ENCODE peak calls at places on chromosomes 12 and 14, in ten cellular contexts. B is fibroblast of lung; L is stimulated activated CD8-positive, alpha-beta memory T cell treated with anti-CD3 and anti-CD28 coated beads, Interleukin-4, amount 100 ng/mL, for 4 hours; Y is Caki2; J is M059J; M is stimulated activated CD4-positive, alpha-beta T cell treated with anti-CD3 and anti-CD28 coated beads, Interleukin-15, amount 100 ng/mL, for 1 hour; G is T-helper 2 cell; E is amygdala; I is left lung; U is activated gamma-delta T cell treated with Interleukin-2 at 50 U/mL for 16 hours. Z is an unnamed sample.

GRCh38 chr12:107133462-107133861 is 40.1 kb upstream of the CRY1 start:
- DNase-seq in B (no peak), L (no peak), Y (no peak), J (peak; percentile 20), M (no peak), G (no peak), E (no peak), I (no peak), U (no peak), Z (no peak)

GRCh38 chr12:94609917-94610443 is 40.4 kb downstream of the TMCC3 start:
- DNase-seq in B (no peak), L (no peak), Y (no peak), J (no peak), M (no peak), G (no peak), E (no peak), I (no peak), U (no peak), Z (no peak)

GRCh38 chr14:43483415-43483814 is 1023.7 kb downstream of the FSCB start:
- DNase-seq in B (no peak), L (no peak), Y (no peak), J (no peak), M (no peak), G (no peak), E (no peak), I (no peak), U (no peak), Z (no peak)

GRCh38 chr12:94109154-94109553 is 39.2 kb upstream of the PLXNC1 start:
- DNase-seq in B (peak; percentile 48), L (peak; percentile 42), Y (no peak), J (peak; percentile 49), M (no peak), G (no peak), E (no peak), I (no peak), U (no peak), Z (no peak)

GRCh38 chr14:89503458-89503996 is 86.5 kb upstream of the FOXN3 start:
- DNase-seq in B (no peak), L (no peak), Y (no peak), J (no peak), M (no peak), G (no peak), E (no peak), I (no peak), U (no peak), Z (no peak)

GRCh38 chr14:71336488-71337192 is 429.4 kb downstream of the PCNX1 start:
- DNase-seq in B (no peak), L (no peak), Y (no peak), J (no peak), M (no peak), G (no peak), E (no peak), I (no peak), U (no peak), Z (no peak)

GRCh38 chr14:99731536-99732435 is 47.7 kb downstream of the CYP46A1 start:
- DNase-seq in B (no peak), L (no peak), Y (no peak), J (no peak), M (no peak), G (no peak), E (no peak), I (peak; percentile 69), U (no peak), Z (no peak)

GRCh38 chr12:82415402-82415801 is 57.1 kb downstream of the METTL25 start:
- DNase-seq in B (no peak), L (no peak), Y (peak; percentile 66), J (peak; percentile 5), M (no peak), G (no peak), E (no peak), I (no peak), U (no peak), Z (no peak)

GRCh38 chr12:510071-510825 is 50.5 kb downstream of the B4GALNT3 start:
- DNase-seq in B (no peak), L (no peak), Y (peak; percentile 34), J (peak; percentile 61), M (no peak), G (no peak), E (peak; percentile 15), I (no peak), U (no peak), Z (no peak)

GRCh38 chr14:79016828-79017505 is 846.8 kb downstream of the NRXN3 start:
- DNase-seq in B (peak; percentile 77), L (no peak), Y (peak; percentile 41), J (peak; percentile 88), M (no peak), G (no peak), E (no peak), I (no peak), U (no peak), Z (no peak)

GRCh38 chr12:22670762-22671161 is 45.8 kb downstream of the ETNK1 start:
- DNase-seq in B (peak; percentile 54), L (no peak), Y (no peak), J (no peak), M (no peak), G (no peak), E (no peak), I (no peak), U (no peak), Z (no peak)

GRCh38 chr12:13084898-13085640 is 18.4 kb downstream of the GSG1 start:
- DNase-seq in B (no peak), L (no peak), Y (no peak), J (peak; percentile 22), M (no peak), G (no peak), E (no peak), I (no peak), U (no peak), Z (no peak)

GRCh38 chr12:69872804-69873203 is 47.8 kb downstream of the MYRFL start:
- DNase-seq in B (peak; percentile 67), L (no peak), Y (no peak), J (no peak), M (no peak), G (no peak), E (no peak), I (no peak), U (no peak), Z (no peak)

GRCh38 chr12:128857173-128857770 is 4.0 kb downstream of the GLT1D1 start:
- DNase-seq in B (no peak), L (no peak), Y (no peak), J (no peak), M (no peak), G (no peak), E (no peak), I (no peak), U (no peak), Z (no peak)

GRCh38 chr12:132582058-132582420 is 28.3 kb downstream of the LRCOL1 start:
- DNase-seq in B (no peak), L (no peak), Y (no peak), J (no peak), M (no peak), G (no peak), E (no peak), I (no peak), U (no peak), Z (no peak)

GRCh38 chr12:114685320-114685781 is 1.4 kb upstream of the TBX3 start:
- DNase-seq in B (no peak), L (no peak), Y (no peak), J (no peak), M (no peak), G (no peak), E (no peak), I (no peak), U (no peak), Z (no peak)

GRCh38 chr12:123741937-123742572 is 20.0 kb upstream of the DNAH10 start:
- DNase-seq in B (no peak), L (no peak), Y (no peak), J (no peak), M (no peak), G (no peak), E (no peak), I (no peak), U (peak; percentile 22), Z (no peak)

GRCh38 chr12:122955151-122955550 is 11.1 kb downstream of the ABCB9 start:
- DNase-seq in B (no peak), L (no peak), Y (no peak), J (no peak), M (no peak), G (no peak), E (no peak), I (no peak), U (no peak), Z (no peak)

GRCh38 chr12:76422878-76423438 is 74.7 kb upstream of the BBS10 start:
- DNase-seq in B (peak; percentile 77), L (no peak), Y (no peak), J (peak; percentile 57), M (no peak), G (no peak), E (no peak), I (no peak), U (no peak), Z (no peak)

GRCh38 chr12:1760566-1761382 is 59.6 kb upstream of the LRTM2 start:
- DNase-seq in B (peak; percentile 65), L (no peak), Y (peak; percentile 69), J (peak; percentile 90), M (no peak), G (no peak), E (no peak), I (no peak), U (no peak), Z (no peak)